ENCODE peak calls at places on chromosomes 1 and 21, in five cellular contexts. One of them, this sample, is unnamed.

GRCh38 chr1:205505791-205506190 is 1.3 kb downstream of the CDK18 start:
- DNase-seq in stomach: peak; percentile 38
- DNase-seq in transverse colon: peak; percentile 26
- DNase-seq in A549: no peak
- DNase-seq in esophagus squamous epithelium: no peak
- DNase-seq in this sample: no peak

GRCh38 chr1:1200876-1201810 is 5.2 kb downstream of the TNFRSF18 start:
- DNase-seq in transverse colon: peak; percentile 72
- DNase-seq in esophagus squamous epithelium: no peak
- DNase-seq in stomach: peak; percentile 49
- DNase-seq in A549: peak; percentile 35
- DNase-seq in this sample: no peak

GRCh38 chr1:237895630-237896029 is 4.9 kb upstream of the ZP4 start:
- DNase-seq in A549: no peak
- DNase-seq in stomach: no peak
- DNase-seq in esophagus squamous epithelium: no peak
- DNase-seq in transverse colon: no peak
- DNase-seq in this sample: no peak

GRCh38 chr1:211352985-211353515 is 26.4 kb downstream of the TRAF5 start:
- DNase-seq in stomach: peak; percentile 72
- DNase-seq in transverse colon: peak; percentile 73
- DNase-seq in esophagus squamous epithelium: peak; percentile 2
- DNase-seq in A549: peak; percentile 45
- DNase-seq in this sample: peak; percentile 69

GRCh38 chr1:244953865-244954264 is 89.5 kb upstream of the HNRNPU start:
- DNase-seq in stomach: no peak
- DNase-seq in esophagus squamous epithelium: no peak
- DNase-seq in A549: no peak
- DNase-seq in transverse colon: no peak
- DNase-seq in this sample: no peak

GRCh38 chr1:152683846-152684245 is 2.1 kb upstream of the LCE2B start:
- DNase-seq in transverse colon: no peak
- DNase-seq in A549: no peak
- DNase-seq in esophagus squamous epithelium: no peak
- DNase-seq in stomach: no peak
- DNase-seq in this sample: no peak

GRCh38 chr1:1627261-1627841 is 4.6 kb upstream of the MMP23B start:
- DNase-seq in esophagus squamous epithelium: no peak
- DNase-seq in stomach: peak; percentile 70
- DNase-seq in transverse colon: peak; percentile 88
- DNase-seq in A549: no peak
- DNase-seq in this sample: no peak

GRCh38 chr1:117555806-117556205 is 50.0 kb upstream of the TENT5C start:
- DNase-seq in transverse colon: no peak
- DNase-seq in esophagus squamous epithelium: no peak
- DNase-seq in A549: no peak
- DNase-seq in stomach: no peak
- DNase-seq in this sample: no peak

GRCh38 chr1:25568834-25569598 is 25.6 kb downstream of the LDLRAP1 start:
- DNase-seq in stomach: no peak
- DNase-seq in esophagus squamous epithelium: no peak
- DNase-seq in A549: peak; percentile 52
- DNase-seq in transverse colon: no peak
- DNase-seq in this sample: no peak

GRCh38 chr1:217134857-217135568 is 411.8 kb upstream of the ESRRG start:
- DNase-seq in stomach: no peak
- DNase-seq in A549: no peak
- DNase-seq in esophagus squamous epithelium: no peak
- DNase-seq in transverse colon: no peak
- DNase-seq in this sample: no peak

GRCh38 chr1:235866913-235867850 is 476 bp upstream of the LYST start:
- DNase-seq in A549: peak; percentile 83
- DNase-seq in transverse colon: peak; percentile 97
- DNase-seq in esophagus squamous epithelium: peak; percentile 74
- DNase-seq in stomach: peak; percentile 98
- DNase-seq in this sample: peak; percentile 98
- TF ChIP-seq POLR2A in A549: peak; percentile 90
- TF ChIP-seq POLR2A in transverse colon: peak; percentile 69
- TF ChIP-seq POLR2A in esophagus squamous epithelium: peak; percentile 91
- TF ChIP-seq POLR2A in stomach: no peak
- TF ChIP-seq POLR2A in this sample: peak; percentile 91

DNA sequence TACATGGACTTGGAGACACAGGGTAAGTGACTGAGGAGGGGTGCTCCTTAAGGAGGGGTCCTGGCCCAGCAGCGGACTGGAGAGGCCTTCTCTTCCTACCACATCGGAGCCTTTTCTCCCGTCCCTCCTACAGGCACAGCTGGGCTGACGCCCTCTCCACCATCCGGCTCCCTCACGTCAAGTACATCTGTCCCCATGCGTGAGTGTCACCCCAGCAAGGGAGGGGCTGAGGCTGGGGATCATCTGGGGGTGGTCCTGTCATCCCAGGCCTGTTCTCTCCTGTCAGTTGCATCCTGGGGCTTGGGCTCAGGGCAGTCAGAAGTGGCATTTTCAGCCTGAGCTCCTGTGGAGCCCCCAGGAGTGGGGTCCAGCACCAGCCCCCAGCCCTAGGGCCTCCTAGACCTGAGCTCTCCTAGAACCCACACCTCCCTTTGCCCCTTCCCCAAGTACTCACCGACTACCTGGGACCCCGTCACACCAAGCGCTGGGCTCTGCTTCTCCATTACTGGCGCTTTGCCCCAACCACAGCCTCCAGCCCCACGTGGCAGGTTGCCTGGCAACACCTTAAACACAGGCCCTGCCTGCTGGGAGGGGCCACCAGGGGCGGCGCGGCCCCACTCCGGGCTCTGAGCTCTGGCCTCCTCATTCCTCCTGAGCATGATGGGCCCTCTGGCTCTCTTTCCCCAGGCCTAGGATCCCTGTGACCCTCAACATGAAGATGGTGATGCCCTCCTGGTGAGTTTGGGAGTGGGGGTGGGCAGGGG is 2.3 kb downstream of the LYPLA2 start:
- DNase-seq in stomach: peak; percentile 89
- DNase-seq in esophagus squamous epithelium: no peak
- DNase-seq in A549: no peak
- DNase-seq in transverse colon: peak; percentile 72
- DNase-seq in this sample: no peak
- TF ChIP-seq POLR2A in stomach: no peak
- TF ChIP-seq POLR2A in esophagus squamous epithelium: no peak
- TF ChIP-seq POLR2A in A549: no peak
- TF ChIP-seq POLR2A in transverse colon: peak; percentile 20
- TF ChIP-seq POLR2A in this sample: no peak

DNA sequence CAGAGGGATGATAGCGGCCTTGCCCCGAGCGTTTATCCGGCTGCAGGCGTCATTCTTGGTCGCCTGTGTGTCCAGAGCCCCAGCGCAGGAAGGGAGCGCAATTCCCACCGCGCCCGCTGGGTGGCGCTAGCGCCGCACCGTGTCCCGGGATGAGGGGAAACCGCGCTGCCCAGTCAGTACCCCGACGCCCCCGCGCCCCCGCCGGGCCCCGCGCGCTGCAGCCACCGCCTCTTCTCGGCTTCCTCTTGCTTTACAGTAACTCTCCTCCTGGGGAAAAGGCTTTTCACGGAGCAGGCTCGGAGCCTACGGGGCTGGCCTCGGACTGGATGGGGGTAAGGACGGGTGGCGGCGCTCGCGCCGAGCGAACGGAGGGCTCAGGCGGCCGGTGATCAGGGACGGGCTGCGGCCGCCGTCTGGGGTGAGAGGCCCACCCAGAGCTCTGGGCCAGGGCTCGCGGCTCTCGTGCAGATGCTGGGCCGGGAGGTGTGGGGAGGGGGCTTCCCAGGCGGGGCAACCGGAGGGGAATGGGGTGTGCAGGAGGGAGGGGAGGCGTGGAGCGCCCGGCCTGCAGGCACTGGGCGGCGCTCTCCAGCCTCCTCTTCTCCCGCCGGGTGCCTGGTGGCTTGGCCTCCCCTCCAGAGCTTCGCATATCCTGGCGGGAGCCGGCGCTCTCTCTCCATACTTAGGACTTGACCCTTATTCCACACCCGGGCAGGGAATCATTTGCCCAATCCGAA is 29.8 kb downstream of the TEX35 start:
- DNase-seq in A549: peak; percentile 86
- DNase-seq in transverse colon: peak; percentile 94
- DNase-seq in esophagus squamous epithelium: peak; percentile 39
- DNase-seq in stomach: peak; percentile 92
- DNase-seq in this sample: peak; percentile 93
- TF ChIP-seq POLR2A in A549: no peak
- TF ChIP-seq POLR2A in transverse colon: peak; percentile 11
- TF ChIP-seq POLR2A in esophagus squamous epithelium: no peak
- TF ChIP-seq POLR2A in stomach: no peak
- TF ChIP-seq POLR2A in this sample: peak; percentile 35

GRCh38 chr21:34670962-34671348 is 2.2 kb downstream of the CLIC6 start:
- DNase-seq in A549: no peak
- DNase-seq in esophagus squamous epithelium: no peak
- DNase-seq in transverse colon: no peak
- DNase-seq in stomach: no peak
- DNase-seq in this sample: no peak

GRCh38 chr21:34668803-34669148 is at the start of gene CLIC6:
- DNase-seq in esophagus squamous epithelium: no peak
- DNase-seq in A549: no peak
- DNase-seq in transverse colon: peak; percentile 38
- DNase-seq in stomach: peak; percentile 86
- DNase-seq in this sample: no peak

GRCh38 chr21:34669149-34669879 is 520 bp downstream of the CLIC6 start:
- DNase-seq in transverse colon: peak; percentile 23
- DNase-seq in esophagus squamous epithelium: no peak
- DNase-seq in stomach: peak; percentile 54
- DNase-seq in A549: no peak
- DNase-seq in this sample: no peak

GRCh38 chr21:34671891-34672290 is 3.1 kb downstream of the CLIC6 start:
- DNase-seq in esophagus squamous epithelium: no peak
- DNase-seq in transverse colon: no peak
- DNase-seq in A549: no peak
- DNase-seq in stomach: no peak
- DNase-seq in this sample: no peak

DNA sequence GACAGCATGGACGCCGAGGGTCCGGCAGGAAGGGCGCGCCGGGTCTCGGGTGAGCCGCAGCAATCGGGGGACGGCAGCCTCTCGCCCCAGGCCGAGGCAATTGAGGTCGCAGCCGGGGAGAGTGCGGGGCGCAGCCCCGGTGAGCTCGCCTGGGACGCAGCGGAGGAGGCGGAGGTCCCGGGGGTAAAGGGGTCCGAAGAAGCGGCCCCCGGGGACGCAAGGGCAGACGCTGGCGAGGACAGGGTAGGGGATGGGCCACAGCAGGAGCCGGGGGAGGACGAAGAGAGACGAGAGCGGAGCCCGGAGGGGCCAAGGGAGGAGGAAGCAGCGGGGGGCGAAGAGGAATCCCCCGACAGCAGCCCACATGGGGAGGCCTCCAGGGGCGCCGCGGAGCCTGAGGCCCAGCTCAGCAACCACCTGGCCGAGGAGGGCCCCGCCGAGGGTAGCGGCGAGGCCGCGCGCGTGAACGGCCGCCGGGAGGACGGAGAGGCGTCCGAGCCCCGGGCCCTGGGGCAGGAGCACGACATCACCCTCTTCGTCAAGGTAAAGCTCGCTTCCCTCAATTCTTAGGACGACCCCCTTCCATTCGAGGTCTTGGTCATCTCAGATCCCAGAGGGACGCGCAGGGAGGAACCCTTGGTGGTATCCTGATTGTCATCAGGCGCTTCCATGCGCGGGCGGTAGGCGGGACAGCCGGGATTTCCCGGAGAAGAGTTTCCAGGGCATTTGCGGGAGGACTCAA is 1.6 kb downstream of the CLIC6 start:
- DNase-seq in esophagus squamous epithelium: no peak
- DNase-seq in A549: no peak
- DNase-seq in transverse colon: peak; percentile 29
- DNase-seq in stomach: peak; percentile 35
- DNase-seq in this sample: no peak
- TF ChIP-seq POLR2A in esophagus squamous epithelium: no peak
- TF ChIP-seq POLR2A in A549: no peak
- TF ChIP-seq POLR2A in transverse colon: no peak
- TF ChIP-seq POLR2A in stomach: no peak
- TF ChIP-seq POLR2A in this sample: no peak